ENCODE peak calls at places on chromosomes 4 and X, in six cellular contexts. A is bronchial epithelial cell, Z is adrenal gland, C is fibroblast of the aortic adventitia, U is heart left ventricle, N is GM23338. S is an unnamed sample.

GRCh38 chrX:46579250-46579649 is 5.7 kb downstream of the CHST7 start:
- DNase-seq in A (no peak), Z (no peak), C (no peak), U (no peak), N (no peak), S (no peak)

GRCh38 chr4:26015133-26015651 is 101.2 kb downstream of the SMIM20 start:
- DNase-seq in A (no peak), Z (peak), C (peak), U (peak), N (no peak), S (peak)

GRCh38 chrX:112694811-112695210 is 15.1 kb upstream of the LHFPL1 start:
- DNase-seq in A (no peak), Z (no peak), C (no peak), U (no peak), N (no peak), S (no peak)

GRCh38 chr4:47060561-47060960 is 29.2 kb downstream of the GABRB1 start:
- DNase-seq in A (no peak), Z (no peak), C (no peak), U (no peak), N (no peak), S (no peak)

GRCh38 chr4:45078201-45078600 is 351.8 kb upstream of the GNPDA2 start:
- DNase-seq in A (no peak), Z (no peak), C (no peak), U (no peak), N (no peak), S (no peak)

GRCh38 chrX:150329282-150329681 is 33.8 kb upstream of the MAMLD1 start:
- DNase-seq in A (no peak), Z (no peak), C (no peak), U (no peak), N (peak), S (no peak)

GRCh38 chrX:100407784-100408642 is 2.1 kb downstream of the PCDH19 start:
- DNase-seq in A (no peak), Z (no peak), C (no peak), U (no peak), N (peak), S (no peak)

GRCh38 chr4:112321768-112322684 is 24.9 kb downstream of the ALPK1 start:
- DNase-seq in A (peak), Z (peak), C (peak), U (peak), N (peak), S (peak)

GRCh38 chr4:42768125-42768748 is 111.3 kb upstream of the ATP8A1 start:
- DNase-seq in A (no peak), Z (no peak), C (no peak), U (no peak), N (peak), S (no peak)

GRCh38 chr4:176302283-176303275 is 17.2 kb upstream of the SPCS3 start:
- DNase-seq in A (peak), Z (no peak), C (peak), U (no peak), N (no peak), S (peak)

GRCh38 chr4:52588771-52589591 is 70.1 kb downstream of the USP46 start:
- DNase-seq in A (peak), Z (no peak), C (peak), U (no peak), N (no peak), S (peak)

GRCh38 chrX:123562342-123563146 is 170.3 kb downstream of the THOC2 start:
- DNase-seq in A (no peak), Z (no peak), C (no peak), U (no peak), N (no peak), S (no peak)

GRCh38 chr4:6301732-6302442 is 32.2 kb downstream of the WFS1 start:
- DNase-seq in A (no peak), Z (no peak), C (no peak), U (no peak), N (no peak), S (no peak)

GRCh38 chr4:29277381-29277780 is 1442.8 kb upstream of the PCDH7 start:
- DNase-seq in A (peak), Z (no peak), C (peak), U (no peak), N (no peak), S (peak)

GRCh38 chr4:94298725-94299252 is 43.8 kb downstream of the HPGDS start:
- DNase-seq in A (peak), Z (no peak), C (no peak), U (no peak), N (no peak), S (no peak)

GRCh38 chr4:94889523-94889922 is 131.8 kb downstream of the BMPR1B start:
- DNase-seq in A (no peak), Z (no peak), C (no peak), U (no peak), N (no peak), S (no peak)

GRCh38 chrX:150310881-150311280 is 52.2 kb upstream of the MAMLD1 start:
- DNase-seq in A (no peak), Z (no peak), C (no peak), U (no peak), N (no peak), S (no peak)

GRCh38 chr4:173257732-173258717 is 76.1 kb downstream of the HMGB2 start:
- DNase-seq in A (peak), Z (peak), C (peak), U (peak), N (peak), S (peak)

GRCh38 chr4:127656047-127656680 is 23.4 kb downstream of the INTU start:
- DNase-seq in A (peak), Z (no peak), C (no peak), U (no peak), N (no peak), S (no peak)

GRCh38 chr4:175421506-175421905 is 390.6 kb downstream of the GPM6A start:
- DNase-seq in A (peak), Z (no peak), C (peak), U (no peak), N (no peak), S (no peak)

GRCh38 chr4:174999407-174999806 is 81.2 kb downstream of the ADAM29 start:
- DNase-seq in A (peak), Z (no peak), C (no peak), U (no peak), N (no peak), S (peak)

GRCh38 chr4:5212255-5213032 is 161.2 kb downstream of the STK32B start:
- DNase-seq in A (no peak), Z (no peak), C (no peak), U (no peak), N (no peak), S (no peak)

GRCh38 chr4:964346-965025 is 8.9 kb downstream of the DGKQ start:
- DNase-seq in A (no peak), Z (no peak), C (no peak), U (no peak), N (no peak), S (no peak)

GRCh38 chr4:52144303-52144849 is 93.3 kb downstream of the SPATA18 start:
- DNase-seq in A (no peak), Z (no peak), C (no peak), U (no peak), N (no peak), S (no peak)

GRCh38 chrX:139544591-139544990 is 14.1 kb downstream of the F9 start:
- DNase-seq in A (no peak), Z (no peak), C (no peak), U (no peak), N (no peak), S (no peak)

GRCh38 chr4:930827-931193 is 1.3 kb downstream of the GAK start:
- DNase-seq in A (no peak), Z (no peak), C (no peak), U (no peak), N (no peak), S (no peak)

GRCh38 chr4:15405069-15405468 is 22.8 kb upstream of the C1QTNF7 start:
- DNase-seq in A (no peak), Z (no peak), C (no peak), U (no peak), N (no peak), S (no peak)

GRCh38 chr4:87679449-87680169 is 29.5 kb downstream of the DMP1 start:
- DNase-seq in A (peak), Z (peak), C (peak), U (peak), N (peak), S (peak)

GRCh38 chr4:128709268-128709667 is 100.2 kb upstream of the JADE1 start:
- DNase-seq in A (peak), Z (no peak), C (no peak), U (no peak), N (no peak), S (no peak)

GRCh38 chrX:155179343-155179997 is 36.8 kb upstream of the VBP1 start:
- DNase-seq in A (peak), Z (no peak), C (peak), U (no peak), N (no peak), S (peak)

GRCh38 chr4:141410839-141411238 is 190.1 kb downstream of the ZNF330 start:
- DNase-seq in A (no peak), Z (no peak), C (peak), U (no peak), N (no peak), S (peak)

GRCh38 chrX:70423937-70424336 is 823 bp downstream of the GDPD2 start:
- DNase-seq in A (no peak), Z (no peak), C (no peak), U (no peak), N (no peak), S (no peak)

DNA sequence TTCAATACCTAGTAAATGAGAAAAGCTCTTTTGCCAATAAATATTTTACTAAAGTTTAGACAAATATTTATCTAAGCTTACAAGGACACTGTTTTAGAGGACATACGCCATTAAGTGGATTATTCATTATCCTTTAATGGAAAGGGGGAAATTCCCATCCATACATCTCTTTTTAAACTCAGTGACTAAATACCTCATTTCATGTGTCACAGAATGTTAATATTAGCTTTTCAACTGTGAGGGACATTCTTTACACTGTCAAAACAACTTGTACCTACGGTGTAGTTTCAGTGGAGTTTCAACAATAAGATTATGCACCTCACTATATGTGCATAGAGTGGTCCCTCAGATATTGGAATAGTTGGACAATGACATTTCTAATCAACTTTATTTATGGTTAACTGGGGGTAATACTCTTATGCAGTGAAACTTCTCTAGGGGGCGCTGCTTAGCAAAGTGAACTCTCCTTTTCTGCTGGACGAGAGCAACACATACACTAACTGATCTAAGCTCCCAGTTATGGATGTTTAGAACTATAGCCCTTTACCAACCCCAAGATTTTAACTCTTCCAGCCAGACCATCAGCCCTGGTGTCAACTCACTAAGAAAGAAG is 9.7 kb downstream of the HS6ST2 start:
- DNase-seq in A (no peak), Z (no peak), C (no peak), U (no peak), N (peak), S (no peak)
- TF ChIP-seq CTCF in A (peak), Z (no peak), C (no peak), U (peak), N (peak), S (no peak)

DNA sequence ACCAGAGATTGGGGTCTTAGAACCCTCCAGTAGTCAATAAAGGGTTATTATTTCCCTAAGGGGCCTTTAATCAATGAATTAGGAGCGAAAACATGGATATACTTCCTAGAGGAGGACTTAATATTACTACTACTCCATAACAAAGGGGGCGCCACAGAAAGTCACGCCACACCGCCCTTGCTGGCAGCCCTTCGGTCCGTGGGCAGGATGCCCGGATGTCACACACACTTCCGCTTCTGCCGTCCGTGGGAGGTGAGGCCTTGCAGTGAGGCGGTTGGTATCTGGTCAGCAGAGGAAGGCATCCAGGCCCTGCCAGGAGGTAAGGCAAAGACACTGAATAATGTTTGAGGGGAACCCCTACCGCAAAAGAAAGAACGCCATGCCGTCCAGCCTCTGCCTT is 436 bp downstream of the MAGEB10 start:
- DNase-seq in A (no peak), Z (no peak), C (no peak), U (no peak), N (no peak), S (no peak)
- H3K4me3 ChIP-seq in A (no peak), Z (no peak), C (no peak), U (no peak), N (no peak), S (no peak)

GRCh38 chr4:76683154-76683553 is 214.8 kb downstream of the SOWAHB start:
- DNase-seq in A (no peak), Z (no peak), C (no peak), U (no peak), N (no peak), S (no peak)

GRCh38 chr4:76677571-76678326 is 220.2 kb downstream of the SOWAHB start:
- DNase-seq in A (peak), Z (no peak), C (no peak), U (no peak), N (no peak), S (no peak)

GRCh38 chr4:76681996-76682395 is 215.9 kb downstream of the SOWAHB start:
- DNase-seq in A (no peak), Z (no peak), C (no peak), U (no peak), N (no peak), S (no peak)

GRCh38 chr4:76679691-76680090 is 218.3 kb downstream of the SOWAHB start:
- DNase-seq in A (no peak), Z (no peak), C (no peak), U (no peak), N (no peak), S (no peak)

DNA sequence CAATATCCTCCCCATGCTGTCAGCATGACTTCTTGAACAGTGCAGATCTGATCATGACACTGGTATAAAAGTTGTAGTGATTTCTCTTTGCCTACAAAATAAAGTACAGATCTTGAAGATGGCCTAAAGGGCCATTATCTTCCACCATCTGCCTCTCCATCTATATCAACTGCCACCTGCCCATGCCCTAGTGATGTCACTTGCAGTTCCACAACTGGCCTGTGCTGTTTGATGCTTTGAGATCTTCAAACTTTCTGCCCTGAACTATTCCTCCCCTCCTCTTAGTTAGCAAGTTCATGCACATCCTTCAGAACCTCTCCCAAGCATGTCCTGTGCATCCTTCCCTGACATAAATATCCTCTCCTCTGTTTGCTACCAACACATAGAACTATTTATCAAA is 217.0 kb downstream of the SOWAHB start:
- DNase-seq in A (no peak), Z (no peak), C (no peak), U (no peak), N (no peak), S (no peak)
- TF ChIP-seq CTCF in A (peak), Z (no peak), C (no peak), U (no peak), N (peak), S (no peak)

GRCh38 chr4:145099653-145100052 is 1.5 kb downstream of the ABCE1 start:
- DNase-seq in A (peak), Z (no peak), C (peak), U (no peak), N (no peak), S (peak)
- H3K4me3 ChIP-seq in A (peak), Z (no peak), C (peak), U (peak), N (peak), S (peak)

DNA sequence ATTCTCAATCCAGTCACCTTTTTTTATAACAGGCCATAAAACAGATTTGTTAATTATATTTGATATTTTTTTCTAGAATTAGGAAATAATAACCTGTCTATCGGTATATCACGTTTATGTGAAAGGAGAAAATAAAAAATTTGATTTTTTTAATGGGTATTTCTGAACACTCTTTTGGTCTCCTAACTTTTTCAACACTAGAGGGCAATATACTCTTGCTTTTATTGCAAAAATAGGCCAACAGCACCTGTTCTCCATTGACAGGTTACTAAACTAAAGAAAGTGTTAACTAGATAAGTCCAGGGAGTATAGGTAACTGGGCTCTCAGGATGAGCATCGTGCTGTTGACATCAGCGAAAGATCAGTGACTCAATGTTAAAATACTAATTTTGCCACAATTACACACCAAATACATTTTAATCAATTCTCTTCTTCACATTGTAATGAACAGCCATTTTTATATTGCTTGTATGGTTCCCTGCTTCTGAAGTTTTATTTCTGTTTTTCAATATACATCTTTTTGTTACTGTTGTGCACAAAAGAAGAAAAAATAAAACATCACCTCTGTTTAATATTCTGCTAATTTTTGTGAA is 22.8 kb downstream of the NDST4 start:
- DNase-seq in A (peak), Z (no peak), C (peak), U (no peak), N (peak), S (peak)
- TF ChIP-seq CTCF in A (peak), Z (peak), C (peak), U (peak), N (peak), S (peak)

GRCh38 chr4:48360966-48361470 is 19.7 kb downstream of the SLAIN2 start:
- DNase-seq in A (no peak), Z (no peak), C (peak), U (no peak), N (no peak), S (peak)

DNA sequence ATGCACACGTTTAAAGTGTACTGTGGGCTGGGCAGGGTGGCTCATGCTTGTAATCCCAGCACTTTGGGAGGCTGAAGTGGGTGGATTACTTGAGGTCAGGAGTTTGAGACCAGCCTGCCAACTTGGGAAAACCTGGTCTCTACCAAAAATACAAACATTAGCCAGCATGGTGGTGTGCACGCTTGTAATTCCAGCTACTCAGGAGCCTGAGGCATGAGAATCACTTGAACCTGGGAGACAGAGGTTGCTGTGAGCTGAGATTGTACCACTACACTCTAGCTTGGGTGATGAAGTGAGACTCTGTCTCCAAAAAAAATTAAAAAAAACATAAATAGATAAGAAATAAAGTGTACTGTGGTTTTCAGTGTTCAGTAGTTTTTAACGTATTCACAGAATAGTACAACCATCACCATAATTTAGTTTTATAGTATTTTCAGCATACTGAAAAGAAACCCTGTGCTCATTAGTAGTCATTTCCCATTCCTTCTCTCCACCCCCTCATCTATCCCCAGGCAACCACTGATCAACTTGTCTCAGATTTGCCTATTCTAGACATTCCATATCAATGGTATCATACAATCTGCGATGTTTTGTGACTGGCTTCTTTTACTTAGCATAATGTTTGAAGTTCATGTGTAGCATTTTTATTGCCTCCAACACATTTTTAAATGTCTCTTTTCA is 19.1 kb downstream of the SLAIN2 start:
- DNase-seq in A (peak), Z (no peak), C (peak), U (no peak), N (no peak), S (peak)
- H3K4me3 ChIP-seq in A (no peak), Z (no peak), C (no peak), U (no peak), N (no peak), S (no peak)

GRCh38 chrX:36908801-36909403 is 99.3 kb upstream of the FAM47C start:
- DNase-seq in A (peak), Z (no peak), C (peak), U (no peak), N (peak), S (peak)
- TF ChIP-seq CTCF in A (peak), Z (peak), C (peak), U (peak), N (peak), S (peak)

DNA sequence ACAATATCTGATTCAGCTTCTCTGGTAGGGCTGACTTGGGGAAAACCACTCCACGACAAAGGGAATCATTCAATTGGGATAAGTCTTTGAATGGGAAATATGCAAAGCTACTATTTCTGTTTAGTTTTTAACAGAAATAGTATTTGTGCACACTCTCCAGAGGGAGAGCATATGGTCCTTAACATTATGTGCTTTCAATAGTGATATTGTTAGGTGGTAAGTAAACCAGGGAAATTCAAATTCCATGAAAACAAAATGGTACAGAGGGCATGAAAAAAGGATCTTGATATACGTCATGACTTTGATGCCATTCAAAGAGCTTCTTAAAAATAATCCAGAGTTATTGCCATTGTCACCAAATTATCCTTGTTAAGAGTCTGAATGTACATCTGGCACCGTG is 47.1 kb upstream of the CITED1 start:
- DNase-seq in A (no peak), Z (no peak), C (no peak), U (no peak), N (no peak), S (no peak)
- H3K4me3 ChIP-seq in A (no peak), Z (no peak), C (no peak), U (no peak), N (no peak), S (no peak)